ENCODE peak calls at places on chromosomes 4 and X, in nine cellular contexts. Y is IMR-90; W is choroid plexus epithelial cell; E is upper lobe of right lung; A is AG04450; O is bronchial epithelial cell; V is fibroblast of pulmonary artery; J is left ventricle myocardium inferior; D is CD4-positive, CD25-positive, alpha-beta regulatory T cell. Q is an unnamed sample.

GRCh38 chrX:140505421-140506337 is 810 bp upstream of the SOX3 start:
- DNase-seq in Y (no peak), W (no peak), E (no peak), A (no peak), O (no peak), V (no peak), J (no peak), D (no peak), Q (no peak)

GRCh38 chrX:126167560-126167959 is 1.5 kb upstream of the DCAF12L2 start:
- DNase-seq in Y (no peak), W (no peak), E (no peak), A (no peak), O (no peak), V (no peak), J (no peak), D (no peak), Q (no peak)

GRCh38 chrX:51894697-51895336 is 1.4 kb downstream of the MAGED1 start:
- DNase-seq in Y (peak), W (peak), E (peak), A (no peak), O (no peak), V (peak), J (no peak), D (peak), Q (peak)

GRCh38 chr4:177489847-177490246 is 47.6 kb upstream of the AGA start:
- DNase-seq in Y (peak), W (peak), E (no peak), A (no peak), O (peak), V (no peak), J (no peak), D (no peak), Q (no peak)

GRCh38 chr4:2036327-2036726 is 22.8 kb upstream of the NAT8L start:
- DNase-seq in Y (no peak), W (no peak), E (peak), A (no peak), O (no peak), V (no peak), J (no peak), D (no peak), Q (no peak)

GRCh38 chrX:63755892-63756291 is 29.1 kb downstream of the ARHGEF9 start:
- DNase-seq in Y (no peak), W (no peak), E (no peak), A (no peak), O (no peak), V (no peak), J (no peak), D (no peak), Q (no peak)

GRCh38 chr4:187961171-187961570 is 34.4 kb upstream of the ZFP42 start:
- DNase-seq in Y (no peak), W (no peak), E (no peak), A (no peak), O (no peak), V (no peak), J (no peak), D (no peak), Q (no peak)

GRCh38 chr4:135838889-135839288 is 1637.3 kb upstream of the PABPC4L start:
- DNase-seq in Y (peak), W (peak), E (no peak), A (no peak), O (peak), V (peak), J (no peak), D (no peak), Q (no peak)

GRCh38 chr4:146318894-146319293 is 104.6 kb downstream of the REELD1 start:
- DNase-seq in Y (no peak), W (no peak), E (no peak), A (no peak), O (no peak), V (no peak), J (no peak), D (no peak), Q (no peak)

GRCh38 chrX:9681011-9681410 is 84.6 kb downstream of the GPR143 start:
- DNase-seq in Y (no peak), W (no peak), E (no peak), A (no peak), O (no peak), V (no peak), J (no peak), D (no peak), Q (no peak)

GRCh38 chr4:38774181-38774580 is 8.6 kb downstream of the TLR10 start:
- DNase-seq in Y (no peak), W (peak), E (no peak), A (no peak), O (peak), V (peak), J (no peak), D (no peak), Q (peak)

GRCh38 chr4:82394896-82395295 is 21.1 kb upstream of the HNRNPD start:
- DNase-seq in Y (no peak), W (no peak), E (no peak), A (no peak), O (peak), V (no peak), J (no peak), D (no peak), Q (no peak)
- H3K4me3 ChIP-seq in Y (no peak), W (no peak), E (no peak), A (no peak), O (no peak), V (no peak), J (no peak), D (no peak), Q (no peak)

DNA sequence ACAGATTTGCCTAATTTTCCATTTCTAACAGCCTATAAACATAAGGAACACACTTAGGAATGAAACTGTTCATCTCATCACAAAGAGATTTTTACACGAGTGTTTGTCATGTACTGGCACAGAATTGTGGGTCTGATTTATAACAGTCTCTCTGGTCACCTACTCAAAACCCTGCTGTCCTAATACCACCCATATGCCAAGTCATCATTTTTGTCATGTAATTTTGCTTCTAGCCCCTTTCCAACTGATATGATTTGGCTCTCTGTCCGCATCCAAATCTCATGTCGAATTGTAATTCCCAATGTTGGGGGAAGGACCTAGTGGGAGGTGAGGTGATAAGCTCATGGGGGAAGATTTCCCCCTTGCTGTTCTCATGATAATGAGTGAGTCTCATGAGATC is 284.1 kb upstream of the SLITRK2 start:
- DNase-seq in Y (no peak), W (no peak), E (no peak), A (no peak), O (no peak), V (no peak), J (no peak), D (no peak), Q (no peak)
- H3K4me3 ChIP-seq in Y (no peak), W (no peak), E (no peak), A (no peak), O (no peak), V (no peak), J (no peak), D (no peak), Q (no peak)

DNA sequence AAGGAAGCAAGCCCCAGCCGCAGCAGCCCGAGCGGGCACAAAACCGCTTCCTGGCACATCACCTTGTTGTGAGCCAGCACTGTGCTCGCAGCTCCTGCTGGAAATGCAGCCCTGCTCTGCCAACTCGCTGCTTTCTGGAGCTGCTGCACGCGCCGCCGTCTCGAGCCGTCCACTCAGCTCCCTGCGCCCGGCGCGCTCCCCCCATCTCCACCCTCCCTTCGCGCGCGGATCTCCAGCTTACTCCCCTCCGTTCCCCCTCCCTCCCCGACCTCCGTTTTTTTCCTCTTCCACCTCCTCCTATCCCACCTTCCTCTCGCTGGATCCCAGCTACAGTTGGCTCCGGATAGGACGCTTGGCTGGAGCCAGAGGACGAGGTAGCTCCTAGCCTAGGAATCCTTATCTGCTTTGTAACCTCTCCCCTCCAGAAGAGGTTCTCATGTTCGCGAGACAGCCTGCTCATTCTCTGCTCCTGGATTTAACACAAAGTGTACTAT is at the start of gene SPOCK3:
- DNase-seq in Y (no peak), W (peak), E (peak), A (no peak), O (peak), V (peak), J (peak), D (no peak), Q (peak)
- H3K4me3 ChIP-seq in Y (peak), W (peak), E (peak), A (peak), O (peak), V (peak), J (peak), D (no peak), Q (peak)

DNA sequence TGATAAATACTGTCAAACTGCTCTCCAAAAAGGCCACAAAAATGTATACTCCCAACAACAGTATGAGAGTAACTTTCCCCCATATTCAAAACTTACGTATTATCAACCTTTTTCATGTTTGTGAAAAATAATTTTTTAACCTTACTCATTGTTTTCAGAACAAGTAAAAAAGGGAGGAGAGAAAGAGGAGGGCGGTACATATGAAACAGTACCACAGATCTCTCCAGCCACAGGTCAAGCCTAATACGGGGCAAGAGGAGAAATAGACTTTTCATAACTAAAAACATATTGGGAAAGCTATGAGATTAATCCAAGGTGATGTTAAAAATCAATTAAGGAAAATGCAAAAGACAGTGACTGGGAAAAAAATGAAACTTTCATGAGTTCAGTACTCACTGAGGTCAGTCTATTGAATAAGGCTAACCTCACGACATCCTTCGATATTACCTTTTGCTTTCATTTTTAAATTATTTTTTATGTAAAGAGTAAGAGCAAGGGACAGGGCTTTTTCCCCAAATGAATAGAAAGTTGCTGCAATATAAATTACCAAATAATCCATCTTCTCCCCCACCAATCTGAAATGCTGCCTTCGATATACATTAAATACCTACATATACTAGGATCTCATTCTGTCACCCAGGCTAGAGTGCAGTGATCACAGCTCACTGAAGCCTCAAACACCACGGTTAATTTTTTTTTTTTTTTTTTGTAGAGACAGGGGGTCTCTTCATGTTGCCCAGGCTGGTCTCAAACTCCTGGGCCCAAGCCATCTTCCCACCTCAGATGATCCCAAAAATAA is 25.3 kb downstream of the FBXW7 start:
- DNase-seq in Y (no peak), W (no peak), E (no peak), A (no peak), O (no peak), V (no peak), J (no peak), D (no peak), Q (no peak)
- H3K4me3 ChIP-seq in Y (no peak), W (no peak), E (no peak), A (no peak), O (no peak), V (no peak), J (no peak), D (peak), Q (no peak)

GRCh38 chrX:49079489-49080428 is at the start of gene WDR45:
- DNase-seq in Y (peak), W (peak), E (peak), A (no peak), O (peak), V (peak), J (peak), D (peak), Q (peak)
- H3K4me3 ChIP-seq in Y (peak), W (peak), E (peak), A (peak), O (peak), V (peak), J (peak), D (peak), Q (peak)

GRCh38 chr4:95077864-95078263 is 320.1 kb downstream of the BMPR1B start:
- DNase-seq in Y (peak), W (peak), E (no peak), A (no peak), O (peak), V (no peak), J (no peak), D (no peak), Q (no peak)
- H3K4me3 ChIP-seq in Y (no peak), W (no peak), E (no peak), A (no peak), O (no peak), V (no peak), J (no peak), D (no peak), Q (no peak)

GRCh38 chr4:148055844-148056243 is 324.0 kb downstream of the ARHGAP10 start:
- DNase-seq in Y (no peak), W (no peak), E (no peak), A (no peak), O (no peak), V (no peak), J (no peak), D (no peak), Q (no peak)

GRCh38 chr4:148056879-148057278 is 325.0 kb downstream of the ARHGAP10 start:
- DNase-seq in Y (peak), W (peak), E (peak), A (no peak), O (peak), V (peak), J (peak), D (peak), Q (peak)

GRCh38 chr4:148059617-148060180 is 327.8 kb downstream of the ARHGAP10 start:
- DNase-seq in Y (no peak), W (no peak), E (no peak), A (no peak), O (no peak), V (no peak), J (peak), D (no peak), Q (no peak)

GRCh38 chr4:148058160-148058859 is 326.4 kb downstream of the ARHGAP10 start:
- DNase-seq in Y (no peak), W (no peak), E (no peak), A (no peak), O (no peak), V (no peak), J (no peak), D (no peak), Q (no peak)

DNA sequence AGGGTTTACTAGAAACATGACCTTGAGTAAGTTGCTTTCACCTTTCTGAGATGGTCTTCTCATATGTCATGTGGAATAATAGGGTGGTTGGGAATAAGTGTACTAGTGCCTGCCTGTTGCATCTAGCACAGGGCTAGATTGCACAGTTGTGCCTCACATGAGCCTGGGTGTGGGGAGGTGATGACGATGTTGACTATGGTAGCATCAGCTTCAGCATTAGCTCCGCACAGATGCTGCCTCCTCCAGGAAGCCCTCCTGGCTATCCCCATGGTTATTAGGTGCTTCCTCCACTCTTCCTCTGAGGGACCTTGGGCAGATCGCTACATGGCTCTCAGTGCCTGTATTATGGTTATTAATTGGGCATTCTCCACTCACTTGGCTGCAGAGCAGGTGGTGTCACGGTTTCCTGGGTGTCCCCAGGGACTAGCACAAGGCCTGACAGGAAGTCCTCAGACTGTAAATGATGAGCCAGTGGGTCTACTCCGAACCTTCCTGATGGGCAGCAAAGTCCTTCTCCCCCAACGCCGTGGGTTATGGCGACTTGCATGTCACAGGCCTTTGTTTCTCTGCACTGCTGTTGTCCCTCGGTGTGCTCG is 325.6 kb downstream of the ARHGAP10 start:
- DNase-seq in Y (no peak), W (no peak), E (no peak), A (no peak), O (no peak), V (no peak), J (no peak), D (no peak), Q (no peak)
- H3K4me3 ChIP-seq in Y (no peak), W (no peak), E (no peak), A (no peak), O (no peak), V (no peak), J (no peak), D (no peak), Q (no peak)

GRCh38 chrX:107713205-107714195 is 62.1 kb downstream of the TSC22D3 start:
- DNase-seq in Y (no peak), W (peak), E (no peak), A (no peak), O (no peak), V (peak), J (no peak), D (peak), Q (no peak)
- H3K4me3 ChIP-seq in Y (no peak), W (peak), E (peak), A (no peak), O (no peak), V (peak), J (peak), D (peak), Q (no peak)

GRCh38 chrX:18828832-18829404 is 121.5 kb downstream of the PPEF1 start:
- DNase-seq in Y (no peak), W (peak), E (no peak), A (no peak), O (peak), V (peak), J (no peak), D (no peak), Q (peak)

DNA sequence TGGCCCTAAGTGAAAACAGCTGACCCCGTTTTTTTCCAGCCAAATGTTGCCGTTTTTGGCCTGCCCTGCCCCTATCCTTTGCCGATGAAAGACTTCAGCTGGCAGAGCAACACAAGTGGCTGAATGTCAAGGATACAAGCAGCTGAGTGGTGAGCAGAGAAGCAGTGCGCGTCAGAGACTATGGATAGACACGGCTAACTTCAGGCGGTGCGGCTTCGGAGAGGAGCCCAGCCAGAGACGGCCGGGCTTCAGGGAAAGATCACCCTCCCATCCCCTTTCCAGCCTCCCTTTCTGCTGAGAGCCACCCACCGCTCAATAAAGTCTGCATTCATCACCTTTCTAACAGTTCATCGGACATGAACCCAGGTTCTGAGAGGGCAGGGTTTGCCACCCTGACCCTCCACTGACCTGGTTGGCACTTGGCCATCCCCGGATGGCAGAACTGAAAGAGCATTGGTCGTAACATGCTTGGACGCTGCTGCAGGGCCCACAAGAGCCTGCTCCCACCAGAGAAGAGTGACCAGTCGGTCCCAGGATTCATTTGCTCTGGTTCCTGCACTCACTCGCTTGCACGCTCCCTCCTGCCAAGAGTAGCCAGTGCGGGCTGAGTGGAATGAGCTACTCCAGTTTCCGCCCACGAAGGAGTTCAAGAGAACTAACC is 125.8 kb downstream of the PPEF1 start:
- DNase-seq in Y (peak), W (peak), E (no peak), A (no peak), O (no peak), V (peak), J (peak), D (no peak), Q (no peak)
- H3K4me3 ChIP-seq in Y (no peak), W (no peak), E (no peak), A (no peak), O (no peak), V (no peak), J (peak), D (no peak), Q (no peak)

GRCh38 chrX:48831136-48831908 is 4.1 kb downstream of the PCSK1N start:
- DNase-seq in Y (no peak), W (no peak), E (no peak), A (no peak), O (no peak), V (no peak), J (no peak), D (no peak), Q (no peak)
- H3K4me3 ChIP-seq in Y (no peak), W (no peak), E (no peak), A (no peak), O (no peak), V (no peak), J (no peak), D (no peak), Q (no peak)